ENCODE peak calls at places on chromosomes 3 and 15, in six cellular contexts. L is adrenal gland, Y is body of pancreas, R is A549, X is endothelial cell of umbilical vein, Z is breast epithelium. V is an unnamed sample.
A peak's percentile ranks its signal among the peaks of the same experiment; 100 is the strongest.

GRCh38 chr15:69304176-69304533 is 5.4 kb downstream of the PAQR5 start:
- DNase-seq in Z (no peak), L (peak; percentile 90), Y (no peak), X (no peak), R (peak; percentile 92), V (no peak)

GRCh38 chr15:91803260-91803659 is 50.2 kb upstream of the SLCO3A1 start:
- DNase-seq in R (no peak), Z (no peak), L (no peak), X (no peak), Y (no peak), V (no peak)

GRCh38 chr15:68442041-68442440 is 10.1 kb upstream of the ITGA11 start:
- DNase-seq in X (no peak), R (no peak), Y (no peak), Z (no peak), L (peak; percentile 58), V (no peak)

GRCh38 chr15:70636540-70637165 is 126.7 kb downstream of the UACA start:
- DNase-seq in X (peak; percentile 28), L (no peak), Y (no peak), R (no peak), Z (no peak), V (peak; percentile 40)

GRCh38 chr3:187804120-187805106 is 59.1 kb upstream of the BCL6 start:
- DNase-seq in Y (no peak), Z (no peak), L (no peak), R (no peak), X (no peak), V (no peak)

GRCh38 chr15:42035362-42035761 is 14.5 kb upstream of the PLA2G4E start:
- DNase-seq in L (no peak), Z (no peak), X (no peak), R (no peak), Y (no peak), V (no peak)

GRCh38 chr3:124119056-124119721 is 127.3 kb upstream of the ROPN1 start:
- DNase-seq in L (peak; percentile 53), Z (no peak), X (peak; percentile 59), R (no peak), Y (no peak), V (no peak)

GRCh38 chr3:94647131-94647530 is 584.3 kb downstream of the NSUN3 start:
- DNase-seq in R (no peak), Y (no peak), X (no peak), L (no peak), Z (no peak), V (no peak)

GRCh38 chr3:72144773-72145505 is 360.0 kb upstream of the PROK2 start:
- DNase-seq in X (no peak), Y (no peak), R (no peak), L (peak; percentile 57), Z (no peak), V (peak; percentile 92)

GRCh38 chr3:47577583-47578118 is 1.0 kb downstream of the CSPG5 start:
- DNase-seq in X (peak; percentile 30), Y (peak; percentile 18), Z (no peak), R (no peak), L (peak; percentile 40), V (no peak)

GRCh38 chr15:45187894-45188830 is at the start of gene SHF:
- DNase-seq in X (peak; percentile 49), Z (no peak), Y (peak; percentile 61), R (peak; percentile 20), L (peak; percentile 54), V (peak; percentile 16)

GRCh38 chr3:169764164-169764452 is 752 bp downstream of the TERC start:
- DNase-seq in X (no peak), Z (no peak), Y (peak; percentile 55), R (no peak), L (peak; percentile 64), V (no peak)

GRCh38 chr3:37092484-37092883 is 81.9 kb downstream of the LRRFIP2 start:
- DNase-seq in L (no peak), X (no peak), R (no peak), Z (no peak), Y (no peak), V (no peak)

GRCh38 chr15:82165948-82166376 is 96.6 kb downstream of the EFL1 start:
- DNase-seq in R (no peak), L (no peak), Y (no peak), X (peak; percentile 31), Z (no peak), V (no peak)

GRCh38 chr3:61560452-61561373 is 658 bp upstream of the PTPRG start:
- DNase-seq in L (peak; percentile 90), Z (peak; percentile 68), X (peak; percentile 78), Y (peak; percentile 82), R (peak; percentile 57), V (peak; percentile 2)

GRCh38 chr3:113867506-113867905 is 28.9 kb downstream of the GRAMD1C start:
- DNase-seq in X (no peak), Z (no peak), R (no peak), L (no peak), Y (no peak), V (no peak)

GRCh38 chr3:59938857-59939256 is 889.0 kb upstream of the CFAP20DC start:
- DNase-seq in Y (no peak), Z (no peak), L (no peak), R (no peak), X (no peak), V (no peak)

GRCh38 chr15:89472785-89473256 is 23.6 kb downstream of the RHCG start:
- DNase-seq in R (peak; percentile 88), Y (peak; percentile 72), Z (no peak), L (peak; percentile 52), X (peak; percentile 67), V (peak; percentile 69)

GRCh38 chr3:94413721-94414106 is 350.9 kb downstream of the NSUN3 start:
- DNase-seq in L (no peak), R (no peak), Z (no peak), X (no peak), Y (no peak), V (no peak)

GRCh38 chr3:143875566-143875965 is 27.3 kb upstream of the SLC9A9 start:
- DNase-seq in X (peak; percentile 21), R (no peak), L (no peak), Z (no peak), Y (no peak), V (peak; percentile 67)

GRCh38 chr3:104385421-104385820 is 981.3 kb upstream of the ALCAM start:
- DNase-seq in L (peak; percentile 22), Z (no peak), Y (peak; percentile 5), X (peak; percentile 6), R (no peak), V (no peak)

GRCh38 chr3:58111513-58112184 is 99.1 kb downstream of the DNASE1L3 start:
- DNase-seq in Y (peak; percentile 95), Z (peak; percentile 86), X (peak; percentile 28), R (no peak), L (no peak), V (no peak)

GRCh38 chr3:57958642-57959406 is 49.4 kb upstream of the FLNB start:
- DNase-seq in X (peak; percentile 48), R (no peak), Y (no peak), L (no peak), Z (no peak), V (peak; percentile 44)

GRCh38 chr3:45938043-45938435 is 5.2 kb upstream of the CXCR6 start:
- DNase-seq in Z (no peak), Y (no peak), L (no peak), R (no peak), X (no peak), V (no peak)

GRCh38 chr3:52801839-52802238 is 7.2 kb downstream of the ITIH3 start:
- DNase-seq in X (no peak), R (no peak), Z (no peak), L (no peak), Y (no peak), V (no peak)

GRCh38 chr3:16173696-16174355 is 654 bp upstream of the GALNT15 start:
- DNase-seq in Y (no peak), Z (no peak), L (no peak), R (no peak), X (no peak), V (no peak)

GRCh38 chr3:14915636-14916222 is 31.7 kb upstream of the NR2C2 start:
- DNase-seq in Z (no peak), X (no peak), L (no peak), R (no peak), Y (no peak), V (peak; percentile 9)

DNA sequence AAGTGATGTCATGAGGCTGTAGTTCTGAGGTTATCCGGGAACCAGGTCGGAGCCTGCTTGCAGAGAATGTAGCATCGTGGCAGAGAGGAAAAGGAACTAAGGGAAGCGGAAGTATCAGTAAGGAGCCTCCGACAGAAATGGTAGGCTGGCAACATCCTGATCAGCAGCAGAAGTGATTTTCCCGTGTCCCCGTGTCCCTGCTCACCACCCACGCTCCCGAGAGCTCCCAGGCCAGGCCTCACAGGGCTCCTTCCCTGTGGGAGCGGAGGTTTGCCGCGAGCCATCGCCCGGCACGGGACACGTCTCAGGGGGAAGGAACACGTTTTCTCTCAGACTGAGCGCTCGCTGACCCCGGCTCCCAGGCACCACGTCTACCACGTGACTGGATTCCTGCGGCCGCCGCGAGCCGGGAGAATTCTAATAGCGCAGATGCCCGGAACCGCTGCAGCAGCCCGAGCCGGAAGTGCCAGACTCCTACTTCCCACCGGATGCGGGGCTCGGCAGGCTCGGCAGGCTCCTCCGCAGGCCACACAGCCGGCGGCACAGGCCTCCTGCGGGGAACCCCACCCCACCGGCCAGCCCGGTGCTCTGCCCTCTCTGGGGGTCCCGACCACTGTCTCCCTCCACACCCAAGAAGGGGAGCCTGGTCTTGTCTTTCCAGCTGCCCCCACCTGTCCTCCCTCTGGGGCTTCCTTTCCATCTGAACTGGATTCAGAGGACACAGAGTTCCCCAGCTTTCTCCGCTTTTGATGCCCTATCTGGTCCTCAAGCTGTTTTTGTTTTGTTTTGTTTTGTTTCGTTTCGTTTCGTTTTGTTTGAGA is 99.3 kb downstream of the BDH1 start:
- DNase-seq in L (peak; percentile 90), R (peak; percentile 28), Y (peak; percentile 84), Z (peak; percentile 80), X (peak; percentile 77), V (no peak)
- TF ChIP-seq POLR2A in L (peak; percentile 63), R (no peak), Y (no peak), Z (no peak), X (peak; percentile 89), V (no peak)

GRCh38 chr3:158749526-158749925 is 17.3 kb upstream of the RARRES1 start:
- DNase-seq in R (no peak), Z (no peak), Y (no peak), X (no peak), L (no peak), V (no peak)
- TF ChIP-seq POLR2A in R (no peak), Z (no peak), Y (no peak), X (no peak), L (no peak), V (no peak)

DNA sequence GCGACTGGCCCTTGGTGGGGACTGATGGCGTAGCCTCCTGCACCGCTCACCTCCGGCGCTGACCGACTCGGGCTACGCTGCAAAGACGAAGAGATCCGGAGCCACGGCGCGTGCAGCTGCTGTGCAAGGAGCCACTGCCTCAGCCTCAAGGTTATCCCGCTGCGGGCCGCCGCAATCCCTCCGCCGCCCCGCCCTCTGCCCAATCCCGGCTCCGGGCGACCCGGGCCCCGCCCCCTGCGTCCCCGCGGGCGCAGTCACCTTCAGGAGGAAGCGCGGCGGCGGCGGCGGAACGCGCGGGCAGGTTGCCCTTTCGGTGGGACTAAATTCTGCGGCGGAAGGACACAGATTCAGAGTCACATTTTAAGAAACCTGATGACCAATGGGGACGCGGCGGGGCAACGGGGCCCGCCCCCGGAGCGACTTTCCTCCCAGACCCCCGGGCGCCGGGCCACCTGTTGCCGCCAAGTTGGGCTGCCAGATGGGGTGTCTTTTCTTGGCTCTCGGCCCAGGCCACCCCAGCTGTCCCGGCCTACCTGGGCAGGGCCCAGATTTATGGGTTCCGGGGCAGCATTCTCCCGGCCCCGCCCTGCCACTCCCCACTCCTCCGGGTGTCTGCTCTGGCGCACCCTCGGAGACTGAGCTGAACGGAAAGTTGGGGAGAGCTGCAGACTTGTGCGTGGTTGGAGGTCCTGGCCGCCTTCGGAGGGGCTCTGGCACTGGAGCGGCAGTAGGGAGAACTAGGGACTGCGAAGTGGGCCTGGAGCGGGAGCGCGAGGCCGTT is at the start of gene PKM:
- DNase-seq in Y (peak; percentile 98), X (peak; percentile 88), Z (peak; percentile 96), L (peak; percentile 98), R (peak; percentile 93), V (peak; percentile 66)
- TF ChIP-seq POLR2A in Y (peak; percentile 98), X (peak; percentile 99), Z (peak; percentile 94), L (peak; percentile 99), R (peak; percentile 100), V (peak; percentile 25)

GRCh38 chr3:78571486-78571885 is 1196.3 kb downstream of the ROBO1 start:
- DNase-seq in R (no peak), Y (no peak), Z (no peak), L (no peak), X (no peak), V (no peak)
- TF ChIP-seq POLR2A in R (no peak), Y (no peak), Z (no peak), L (no peak), X (no peak), V (no peak)

V was measured in erythroblast.